ENCODE peak calls at places on chromosome 6, in eight cellular contexts. F is activated naive CD4-positive, alpha-beta T cell treated with Interleukin-2 at 50 U/mL for 16 hours; A is tibial artery; R is effector memory CD8-positive, alpha-beta T cell; Y is small intestine; Z is HFFc6; G is AG09309; X is NCI-H69. U is an unnamed sample.

GRCh38 chr6:46502486-46503119 is 11.4 kb upstream of the RCAN2 start:
- DNase-seq in F (no peak), A (peak), R (no peak), Y (no peak), Z (no peak), G (no peak), X (no peak), U (no peak)

GRCh38 chr6:158654960-158655485 is 5.2 kb downstream of the SYTL3 start:
- DNase-seq in F (no peak), A (no peak), R (no peak), Y (no peak), Z (peak), G (no peak), X (no peak), U (no peak)

GRCh38 chr6:80316655-80317332 is 210.3 kb downstream of the BCKDHB start:
- DNase-seq in F (no peak), A (no peak), R (no peak), Y (no peak), Z (no peak), G (no peak), X (peak), U (no peak)

GRCh38 chr6:164097557-164098398 is 683.3 kb downstream of the QKI start:
- DNase-seq in F (no peak), A (no peak), R (no peak), Y (no peak), Z (peak), G (no peak), X (peak), U (no peak)

GRCh38 chr6:118810420-118811027 is 83.4 kb upstream of the ASF1A start:
- DNase-seq in F (peak), A (no peak), R (peak), Y (peak), Z (no peak), G (no peak), X (no peak), U (no peak)

GRCh38 chr6:22980446-22980845 is 411.1 kb downstream of the HDGFL1 start:
- DNase-seq in F (no peak), A (no peak), R (no peak), Y (no peak), Z (no peak), G (no peak), X (peak), U (no peak)

GRCh38 chr6:14211596-14211961 is 94.0 kb downstream of the CD83 start:
- DNase-seq in F (no peak), A (peak), R (no peak), Y (peak), Z (no peak), G (no peak), X (peak), U (peak)

GRCh38 chr6:169177516-169178196 is 76.0 kb downstream of the THBS2 start:
- DNase-seq in F (no peak), A (no peak), R (no peak), Y (no peak), Z (no peak), G (no peak), X (no peak), U (no peak)

GRCh38 chr6:149313070-149313469 is 4.4 kb upstream of the TAB2 start:
- DNase-seq in F (no peak), A (no peak), R (no peak), Y (no peak), Z (no peak), G (no peak), X (no peak), U (no peak)

GRCh38 chr6:118249680-118250079 is 298.4 kb upstream of the PLN start:
- DNase-seq in F (no peak), A (no peak), R (no peak), Y (no peak), Z (no peak), G (no peak), X (peak), U (no peak)

GRCh38 chr6:74103417-74103816 is 407.4 kb downstream of the CD109 start:
- DNase-seq in F (no peak), A (no peak), R (no peak), Y (no peak), Z (no peak), G (no peak), X (no peak), U (no peak)

GRCh38 chr6:43722920-43723565 is 35.5 kb upstream of the MRPS18A start:
- DNase-seq in F (no peak), A (no peak), R (no peak), Y (no peak), Z (no peak), G (no peak), X (no peak), U (no peak)

GRCh38 chr6:43744490-43744889 is 25.5 kb upstream of the VEGFA start:
- DNase-seq in F (no peak), A (no peak), R (no peak), Y (no peak), Z (no peak), G (no peak), X (no peak), U (peak)

GRCh38 chr6:87068804-87069203 is 26.1 kb downstream of the CGA start:
- DNase-seq in F (no peak), A (no peak), R (no peak), Y (no peak), Z (no peak), G (no peak), X (no peak), U (no peak)

GRCh38 chr6:129032602-129033001 is 149.7 kb downstream of the LAMA2 start:
- DNase-seq in F (no peak), A (peak), R (no peak), Y (no peak), Z (no peak), G (no peak), X (no peak), U (no peak)

U was measured in suprapubic skin.